ENCODE peak calls at places on chromosome 21, in six cellular contexts. M, H, I, C, D and O are unnamed samples.

GRCh38 chr21:17118638-17119384 is 394.0 kb upstream of the CXADR start:
- DNase-seq in M (no peak), H (no peak), I (no peak), C (no peak), D (no peak), O (peak; percentile 59)

GRCh38 chr21:32772281-32773047 is 909 bp upstream of the PAXBP1 start:
- DNase-seq in M (no peak), H (peak; percentile 19), I (peak; percentile 38), C (no peak), D (peak; percentile 60), O (no peak)

GRCh38 chr21:46634427-46634826 is 1.0 kb upstream of the PRMT2 start:
- DNase-seq in M (no peak), H (no peak), I (no peak), C (no peak), D (no peak), O (no peak)

GRCh38 chr21:35614412-35614901 is 445.9 kb downstream of the SETD4 start:
- DNase-seq in M (no peak), H (no peak), I (peak; percentile 74), C (no peak), D (no peak), O (no peak)

GRCh38 chr21:20353351-20353750 is 644.9 kb upstream of the NCAM2 start:
- DNase-seq in M (no peak), H (no peak), I (no peak), C (no peak), D (no peak), O (no peak)

GRCh38 chr21:35646606-35647005 is 413.7 kb downstream of the SETD4 start:
- DNase-seq in M (no peak), H (no peak), I (no peak), C (no peak), D (no peak), O (no peak)

GRCh38 chr21:21003701-21004100 is 5.5 kb downstream of the NCAM2 start:
- DNase-seq in M (peak; percentile 60), H (no peak), I (no peak), C (no peak), D (no peak), O (no peak)

GRCh38 chr21:27422435-27422834 is 455.5 kb upstream of the ADAMTS5 start:
- DNase-seq in M (no peak), H (no peak), I (peak; percentile 5), C (no peak), D (no peak), O (no peak)

GRCh38 chr21:27954806-27955205 is 987.9 kb upstream of the ADAMTS5 start:
- DNase-seq in M (peak; percentile 55), H (no peak), I (peak; percentile 55), C (no peak), D (no peak), O (no peak)

GRCh38 chr21:32083175-32083574 is 195.7 kb downstream of the MIS18A start:
- DNase-seq in M (peak; percentile 4), H (no peak), I (peak; percentile 2), C (no peak), D (no peak), O (no peak)

GRCh38 chr21:16407403-16408279 is 677.9 kb downstream of the USP25 start:
- DNase-seq in M (no peak), H (no peak), I (peak; percentile 55), C (no peak), D (no peak), O (no peak)

GRCh38 chr21:46151261-46151988 is 4.0 kb downstream of the FTCD start:
- DNase-seq in M (no peak), H (no peak), I (no peak), C (no peak), D (peak; percentile 5), O (peak; percentile 59)

GRCh38 chr21:29501451-29501850 is 202.7 kb downstream of the BACH1 start:
- DNase-seq in M (peak; percentile 95), H (no peak), I (peak; percentile 53), C (no peak), D (no peak), O (no peak)

GRCh38 chr21:33871171-33871570 is 44.4 kb downstream of the ATP5PO start:
- DNase-seq in M (peak; percentile 20), H (no peak), I (no peak), C (no peak), D (no peak), O (no peak)

GRCh38 chr21:18053151-18053550 is 191.5 kb upstream of the CHODL start:
- DNase-seq in M (no peak), H (no peak), I (no peak), C (no peak), D (no peak), O (no peak)

GRCh38 chr21:25967566-25968438 is 202.8 kb downstream of the APP start:
- DNase-seq in M (no peak), H (no peak), I (peak; percentile 11), C (no peak), D (no peak), O (no peak)

GRCh38 chr21:45767071-45768006 is 123.8 kb downstream of the PCBP3 start:
- DNase-seq in M (peak; percentile 37), H (no peak), I (peak; percentile 41), C (no peak), D (no peak), O (no peak)

GRCh38 chr21:28737671-28738279 is 254.9 kb downstream of the LTN1 start:
- DNase-seq in M (peak; percentile 30), H (no peak), I (peak; percentile 18), C (no peak), D (no peak), O (no peak)

GRCh38 chr21:25997788-25998611 is 172.6 kb downstream of the APP start:
- DNase-seq in M (no peak), H (no peak), I (no peak), C (no peak), D (peak; percentile 45), O (no peak)

GRCh38 chr21:45859041-45859761 is 122.4 kb upstream of the COL6A1 start:
- DNase-seq in M (no peak), H (no peak), I (no peak), C (no peak), D (no peak), O (no peak)

GRCh38 chr21:34875830-34876229 is 173.3 kb downstream of the RUNX1 start:
- DNase-seq in M (peak; percentile 64), H (no peak), I (no peak), C (no peak), D (no peak), O (no peak)

GRCh38 chr21:46018615-46019014 is 37.0 kb downstream of the COL6A1 start:
- DNase-seq in M (no peak), H (no peak), I (no peak), C (no peak), D (no peak), O (no peak)

GRCh38 chr21:14762734-14763694 is 216.9 kb upstream of the SAMSN1 start:
- DNase-seq in M (no peak), H (no peak), I (no peak), C (no peak), D (no peak), O (no peak)

GRCh38 chr21:24899138-24899537 is 708.1 kb downstream of the MRPL39 start:
- DNase-seq in M (no peak), H (no peak), I (no peak), C (no peak), D (no peak), O (no peak)

GRCh38 chr21:24896735-24897124 is 710.6 kb downstream of the MRPL39 start:
- DNase-seq in M (no peak), H (no peak), I (no peak), C (no peak), D (no peak), O (no peak)

GRCh38 chr21:24897883-24898282 is 709.4 kb downstream of the MRPL39 start:
- DNase-seq in M (no peak), H (no peak), I (no peak), C (no peak), D (no peak), O (no peak)

GRCh38 chr21:24894324-24894723 is 713.0 kb downstream of the MRPL39 start:
- DNase-seq in M (no peak), H (no peak), I (no peak), C (no peak), D (no peak), O (no peak)

GRCh38 chr21:24895885-24896734 is 711.2 kb downstream of the MRPL39 start:
- DNase-seq in M (peak; percentile 52), H (no peak), I (peak; percentile 37), C (no peak), D (peak; percentile 19), O (no peak)
- TF ChIP-seq CTCF in M (peak; percentile 52), H (no peak), I (peak; percentile 37), C (peak; percentile 27), D (peak; percentile 45), O (no peak)

GRCh38 chr21:41707231-41707988 is 59.4 kb downstream of the RIPK4 start:
- DNase-seq in M (no peak), H (no peak), I (peak; percentile 20), C (no peak), D (no peak), O (no peak)
- H3K27ac ChIP-seq in M (no peak overlapping the region), H (peak overlapping the region; percentile 43), I (no peak overlapping the region), C (peak overlapping the region; percentile 54), D (peak overlapping the region; percentile 72), O (no peak overlapping the region)

DNA sequence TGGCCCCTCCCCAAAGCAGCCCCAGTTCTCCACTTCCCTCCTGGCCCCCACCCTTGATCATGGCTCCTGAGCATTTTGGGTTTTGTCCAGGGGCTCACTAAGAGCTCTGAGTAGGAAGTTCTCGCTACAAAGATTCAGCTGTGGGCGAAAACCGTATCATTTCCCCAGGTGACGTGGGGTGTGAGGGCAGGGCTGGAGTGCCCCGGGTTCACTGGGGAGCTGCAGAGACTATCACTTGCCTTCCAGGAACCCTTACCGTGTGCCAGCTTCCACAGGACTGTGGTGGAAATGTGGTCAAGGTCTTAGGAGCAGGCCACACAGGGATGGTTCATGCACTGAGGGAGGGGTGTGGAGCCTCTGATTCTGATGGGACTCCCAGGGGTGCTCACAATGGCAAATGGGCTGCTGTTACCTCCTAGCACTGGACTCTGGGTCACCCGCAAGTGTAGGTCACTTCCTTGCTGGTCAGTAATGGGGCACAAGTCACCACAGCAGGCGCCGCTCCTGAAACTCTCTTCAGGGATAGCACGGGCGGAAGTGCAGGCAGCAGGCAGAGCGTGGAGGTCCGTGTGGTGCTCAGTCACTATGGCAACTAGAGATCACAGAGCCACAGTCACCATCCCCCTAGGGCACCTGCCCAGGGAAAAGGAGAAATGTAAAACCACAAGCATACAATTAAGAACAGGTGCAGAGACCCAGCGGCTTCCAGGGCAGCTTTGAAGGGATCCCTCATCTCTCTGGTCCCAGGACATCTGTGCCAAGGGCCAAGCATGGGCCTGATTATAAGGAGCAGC is 35.4 kb downstream of the RSPH1 start:
- DNase-seq in M (no peak), H (no peak), I (no peak), C (no peak), D (peak; percentile 61), O (no peak)
- H3K4me3 ChIP-seq in M (no peak overlapping the region), H (no peak overlapping the region), I (no peak overlapping the region), C (no peak overlapping the region), D (no peak overlapping the region), O (no peak overlapping the region)

GRCh38 chr21:43707462-43707861 is 11.5 kb upstream of the PDXK start:
- DNase-seq in M (no peak), H (no peak), I (no peak), C (no peak), D (no peak), O (no peak)

GRCh38 chr21:43702785-43703067 is 16.2 kb upstream of the PDXK start:
- DNase-seq in M (no peak), H (no peak), I (peak; percentile 49), C (no peak), D (no peak), O (no peak)

GRCh38 chr21:43701936-43702784 is 16.8 kb upstream of the PDXK start:
- DNase-seq in M (no peak), H (no peak), I (no peak), C (no peak), D (no peak), O (no peak)

GRCh38 chr21:43699933-43700599 is 18.9 kb upstream of the PDXK start:
- DNase-seq in M (no peak), H (no peak), I (no peak), C (no peak), D (no peak), O (no peak)

GRCh38 chr21:43703068-43703880 is 15.7 kb upstream of the PDXK start:
- DNase-seq in M (peak; percentile 74), H (no peak), I (peak; percentile 72), C (no peak), D (peak; percentile 78), O (no peak)
- TF ChIP-seq CTCF in M (no peak), H (no peak), I (no peak), C (no peak), D (no peak), O (no peak)